ENCODE peak calls at places on chromosomes 7 and 10, in five cellular contexts. V is HCT116, A is tibial nerve, L is lower leg skin, X is Peyer's patch. U is an unnamed sample.

GRCh38 chr7:46610746-46611145 is 689.7 kb upstream of the IGFBP3 start:
- DNase-seq in V (no peak), A (no peak), L (no peak), X (no peak), U (no peak)

GRCh38 chr10:33334839-33335549 is 527 bp upstream of the NRP1 start:
- DNase-seq in V (peak), A (peak), L (peak), X (peak), U (no peak)

GRCh38 chr10:116612107-116612506 is 8.6 kb upstream of the PNLIPRP2 start:
- DNase-seq in V (no peak), A (no peak), L (no peak), X (no peak), U (no peak)

GRCh38 chr7:33806284-33807157 is 98.8 kb upstream of the BMPER start:
- DNase-seq in V (no peak), A (no peak), L (no peak), X (no peak), U (peak)

GRCh38 chr7:1939434-1940401 is 269.6 kb downstream of the ELFN1 start:
- DNase-seq in V (no peak), A (no peak), L (no peak), X (no peak), U (no peak)

GRCh38 chr7:50832744-50833143 is 50.0 kb upstream of the GRB10 start:
- DNase-seq in V (no peak), A (no peak), L (no peak), X (no peak), U (no peak)

GRCh38 chr10:121668336-121669009 is 70.2 kb upstream of the FGFR2 start:
- DNase-seq in V (no peak), A (no peak), L (peak), X (no peak), U (no peak)

GRCh38 chr7:158123214-158123613 is 464.4 kb downstream of the PTPRN2 start:
- DNase-seq in V (no peak), A (no peak), L (no peak), X (peak), U (no peak)

GRCh38 chr7:82859106-82859850 is 303.4 kb downstream of the PCLO start:
- DNase-seq in V (no peak), A (no peak), L (no peak), X (no peak), U (no peak)

GRCh38 chr7:85185355-85186082 is 1.3 kb downstream of the SEMA3D start:
- DNase-seq in V (no peak), A (peak), L (peak), X (peak), U (no peak)

GRCh38 chr7:83271212-83272099 is 108.8 kb upstream of the PCLO start:
- DNase-seq in V (peak), A (no peak), L (no peak), X (no peak), U (no peak)

GRCh38 chr7:156445997-156446761 is 194.4 kb upstream of the RNF32 start:
- DNase-seq in V (no peak), A (no peak), L (no peak), X (no peak), U (no peak)

GRCh38 chr7:114175140-114175539 is 239.5 kb upstream of the FOXP2 start:
- DNase-seq in V (no peak), A (no peak), L (no peak), X (no peak), U (no peak)

GRCh38 chr10:72107325-72108003 is 19.1 kb upstream of the SPOCK2 start:
- DNase-seq in V (no peak), A (no peak), L (no peak), X (no peak), U (no peak)

GRCh38 chr7:22350466-22351328 is 6.3 kb downstream of the RAPGEF5 start:
- DNase-seq in V (peak), A (no peak), L (no peak), X (peak), U (no peak)

GRCh38 chr7:42180806-42181205 is 56.2 kb downstream of the GLI3 start:
- DNase-seq in V (no peak), A (no peak), L (no peak), X (no peak), U (no peak)

GRCh38 chr10:20855398-20856038 is 41.6 kb downstream of the NEBL start:
- DNase-seq in V (no peak), A (no peak), L (no peak), X (no peak), U (no peak)
- TF ChIP-seq CTCF in V (peak), A (peak), L (no peak), X (peak), U (peak)

GRCh38 chr7:99143853-99144672 is at the start of gene SMURF1:
- DNase-seq in V (no peak), A (peak), L (peak), X (peak), U (no peak)
- TF ChIP-seq POLR2A in V (peak), A (peak), L (no peak), X (peak), U (no peak)

GRCh38 chr10:3094565-3095168 is 27.3 kb downstream of the PFKP start:
- DNase-seq in V (no peak), A (no peak), L (no peak), X (no peak), U (no peak)
- H3K4me3 ChIP-seq in V (peak), A (no peak), L (no peak), X (no peak), U (no peak)

DNA sequence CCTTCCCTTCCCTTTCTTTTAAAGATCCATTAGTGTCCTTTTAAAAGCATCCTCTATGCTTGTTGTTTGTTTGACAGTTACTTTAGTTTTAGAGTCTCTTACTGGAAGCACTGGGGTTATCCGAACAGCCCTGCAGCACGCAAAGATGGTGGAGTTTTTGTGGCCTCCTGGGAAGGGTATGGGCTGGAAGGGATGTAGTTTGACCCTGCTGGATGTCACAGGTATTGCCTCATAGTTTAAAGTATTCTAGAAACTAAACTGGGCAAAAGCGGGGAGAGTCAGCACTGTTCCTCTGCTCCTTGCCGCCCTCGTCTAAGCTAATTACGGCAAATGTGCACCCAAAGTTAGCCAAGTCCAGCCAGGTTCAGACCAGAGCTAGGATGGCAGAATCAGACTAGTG is 35.8 kb upstream of the GNAI1 start:
- DNase-seq in V (no peak), A (no peak), L (no peak), X (no peak), U (no peak)
- TF ChIP-seq CTCF in V (peak), A (no peak), L (no peak), X (no peak), U (no peak)

GRCh38 chr7:139714163-139714901 is 63.5 kb downstream of the HIPK2 start:
- DNase-seq in V (no peak), A (no peak), L (no peak), X (peak), U (no peak)
- TF ChIP-seq POLR2A in V (no peak), A (no peak), L (no peak), X (no peak), U (no peak)

GRCh38 chr7:75995052-75995471 is 667 bp upstream of the TMEM120A start:
- DNase-seq in V (no peak), A (no peak), L (no peak), X (no peak), U (no peak)
- H3K4me3 ChIP-seq in V (peak), A (peak), L (no peak), X (peak), U (peak)

GRCh38 chr7:40047661-40048060 is 86.8 kb downstream of the MPLKIP start:
- DNase-seq in V (no peak), A (no peak), L (no peak), X (no peak), U (no peak)
- TF ChIP-seq CTCF in V (peak), A (no peak), L (no peak), X (peak), U (no peak)

GRCh38 chr7:34991938-34992840 is 45.1 kb downstream of the DPY19L1 start:
- DNase-seq in V (peak), A (no peak), L (no peak), X (peak), U (no peak)
- TF ChIP-seq POLR2A in V (no peak), A (no peak), L (no peak), X (no peak), U (no peak)

GRCh38 chr10:119670717-119671116 is 19.5 kb downstream of the BAG3 start:
- DNase-seq in V (no peak), A (no peak), L (no peak), X (no peak), U (no peak)
- H3K4me3 ChIP-seq in V (no peak), A (no peak), L (no peak), X (no peak), U (no peak)

GRCh38 chr7:128794436-128794835 is 2.7 kb downstream of the CCDC136 start:
- DNase-seq in V (no peak), A (no peak), L (no peak), X (no peak), U (no peak)

GRCh38 chr7:128795129-128795528 is 3.4 kb downstream of the CCDC136 start:
- DNase-seq in V (no peak), A (no peak), L (no peak), X (no peak), U (no peak)

GRCh38 chr7:128793184-128793552 is 1.4 kb downstream of the CCDC136 start:
- DNase-seq in V (no peak), A (no peak), L (no peak), X (no peak), U (no peak)

GRCh38 chr7:128792471-128793183 is 859 bp downstream of the CCDC136 start:
- DNase-seq in V (no peak), A (no peak), L (no peak), X (no peak), U (no peak)

GRCh38 chr7:128794020-128794419 is 2.3 kb downstream of the CCDC136 start:
- DNase-seq in V (no peak), A (no peak), L (no peak), X (no peak), U (no peak)
- TF ChIP-seq CTCF in V (peak), A (no peak), L (no peak), X (no peak), U (no peak)